ENCODE peak calls at places on chromosomes 4 and X, in five cellular contexts. Z is IMR-90, Y is BJ, T is mucosa of descending colon, X is right lobe of liver. L is an unnamed sample.
A peak's percentile ranks its signal among the peaks of the same experiment; 100 is the strongest.

GRCh38 chrX:114619874-114620273 is 36.0 kb downstream of the HTR2C start:
- DNase-seq in Z (no peak), Y (no peak), T (peak; percentile 1), X (no peak), L (no peak)

GRCh38 chr4:76305033-76305687 is 1.4 kb upstream of the STBD1 start:
- DNase-seq in Z (no peak), Y (no peak), T (no peak), X (no peak), L (no peak)

GRCh38 chr4:140645614-140646412 is 77.1 kb upstream of the UCP1 start:
- DNase-seq in Z (peak; percentile 18), Y (no peak), T (no peak), X (no peak), L (no peak)

GRCh38 chrX:150983526-150984163 is 510 bp downstream of the HMGB3 start:
- DNase-seq in Z (no peak), Y (no peak), T (no peak), X (no peak), L (no peak)

GRCh38 chrX:153775293-153775595 is 5.6 kb upstream of the SRPK3 start:
- DNase-seq in Z (no peak), Y (no peak), T (no peak), X (peak; percentile 46), L (no peak)

GRCh38 chr4:7325541-7325940 is 109.2 kb downstream of the PSAPL1 start:
- DNase-seq in Z (no peak), Y (no peak), T (no peak), X (peak; percentile 32), L (no peak)

GRCh38 chrX:113644426-113644825 is 803.8 kb upstream of the AMOT start:
- DNase-seq in Z (no peak), Y (peak; percentile 55), T (no peak), X (no peak), L (no peak)

GRCh38 chrX:68698955-68699354 is 51.5 kb downstream of the STARD8 start:
- DNase-seq in Z (no peak), Y (no peak), T (no peak), X (peak; percentile 84), L (no peak)

DNA sequence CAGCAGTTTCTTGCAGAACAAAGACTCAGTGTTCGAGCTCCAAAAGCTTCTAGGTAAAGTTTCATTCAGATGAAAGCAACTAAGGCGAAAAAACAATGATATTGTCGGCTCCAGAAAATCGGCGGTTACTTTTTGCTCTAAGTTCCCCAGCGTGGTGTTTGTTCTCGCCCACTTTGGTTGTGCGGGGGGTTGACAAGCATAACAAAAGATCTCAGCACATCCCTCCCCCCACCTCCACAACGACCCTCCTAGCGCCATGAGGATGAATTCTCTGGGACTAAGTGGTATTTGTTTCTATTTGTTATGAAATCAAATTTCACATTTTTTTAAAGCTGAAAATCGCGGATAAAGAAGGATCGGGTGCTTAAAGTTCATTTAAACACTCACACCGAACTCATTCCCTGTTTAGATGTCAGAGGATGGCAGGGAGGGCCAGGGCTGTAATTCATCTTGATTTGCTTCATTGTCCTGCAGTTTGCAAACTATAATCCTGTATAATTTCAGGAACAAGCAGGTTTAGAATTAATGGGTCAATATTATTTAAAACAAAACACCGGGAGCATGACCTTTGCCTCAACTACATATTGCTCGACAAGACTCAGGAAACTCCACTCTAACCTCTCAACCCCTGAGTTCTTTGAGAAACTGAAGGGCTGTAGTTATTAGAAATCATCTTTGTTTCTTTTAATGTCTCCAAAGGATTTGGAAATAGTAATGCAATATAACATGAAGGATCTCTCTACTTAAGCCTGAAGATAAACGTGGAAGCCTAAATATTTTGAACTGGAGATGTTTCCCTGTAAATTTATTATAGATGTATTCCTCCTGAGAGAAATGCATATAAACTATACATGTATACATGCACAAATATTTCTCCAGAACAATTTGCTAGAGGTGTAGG is 6.5 kb downstream of the PITX2 start:
- DNase-seq in Z (no peak), Y (no peak), T (no peak), X (no peak), L (no peak)
- H3K4me3 ChIP-seq in Z (no peak overlapping the region), Y (no peak overlapping the region), T (no peak overlapping the region), X (no peak overlapping the region), L (no peak overlapping the region)

DNA sequence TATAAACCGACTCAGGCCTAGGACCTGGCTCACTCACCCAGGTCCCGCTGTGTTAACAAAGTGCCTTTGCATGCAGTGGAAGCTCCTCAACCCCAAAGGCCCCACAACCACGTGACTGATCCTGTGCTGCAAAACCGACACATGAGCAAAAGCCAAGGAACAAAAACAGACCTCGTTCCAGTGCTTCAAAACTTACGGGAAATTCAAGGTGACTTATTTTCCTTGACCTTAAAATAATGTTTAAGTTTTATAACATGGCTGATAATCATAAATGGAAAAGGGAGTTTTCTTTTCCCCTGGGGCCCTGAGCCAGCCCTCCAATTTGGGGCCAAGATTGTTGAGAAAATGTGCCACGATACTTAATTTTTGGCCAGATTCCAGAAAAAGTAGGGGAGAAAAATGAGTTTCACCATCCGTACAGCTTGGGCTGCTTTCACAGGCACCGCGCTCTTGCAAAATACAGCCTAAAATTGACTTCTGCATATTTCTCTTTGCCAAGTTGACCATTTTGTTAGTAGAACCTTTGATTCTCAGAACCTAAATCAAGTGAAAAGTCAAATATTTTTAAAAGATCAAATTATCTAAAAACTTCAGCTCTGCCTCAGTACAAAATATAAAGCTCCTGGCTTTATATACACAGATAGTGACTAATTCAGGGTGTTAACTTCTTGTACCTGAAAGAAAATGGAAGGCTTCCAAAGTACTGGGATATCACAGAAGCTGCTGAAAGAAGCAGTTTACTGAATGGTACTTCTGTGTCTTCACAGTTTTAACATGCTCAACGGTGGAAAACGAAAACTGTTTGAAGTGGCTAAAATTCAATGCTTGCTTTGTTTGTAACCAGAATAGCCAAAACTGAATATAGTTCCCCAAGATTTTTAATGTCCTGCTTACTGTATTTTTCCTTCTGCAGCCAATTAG is 93.8 kb downstream of the APBB2 start:
- DNase-seq in Z (peak; percentile 59), Y (no peak), T (no peak), X (peak; percentile 84), L (peak; percentile 71)
- H3K4me3 ChIP-seq in Z (no peak overlapping the region), Y (no peak overlapping the region), T (no peak overlapping the region), X (no peak overlapping the region), L (no peak overlapping the region)

GRCh38 chr4:120466429-120466828 is 399.8 kb upstream of the MAD2L1 start:
- DNase-seq in Z (no peak), Y (no peak), T (no peak), X (no peak), L (no peak)
- H3K4me3 ChIP-seq in Z (no peak overlapping the region), Y (no peak overlapping the region), T (no peak overlapping the region), X (no peak overlapping the region), L (no peak overlapping the region)

GRCh38 chr4:112652216-112652615 is 15.3 kb downstream of the LARP7 start:
- DNase-seq in Z (no peak), Y (no peak), T (no peak), X (no peak), L (no peak)

GRCh38 chr4:112649055-112649408 is 12.1 kb downstream of the LARP7 start:
- DNase-seq in Z (no peak), Y (no peak), T (no peak), X (no peak), L (no peak)

GRCh38 chr4:112648263-112649054 is 11.5 kb downstream of the LARP7 start:
- DNase-seq in Z (peak; percentile 33), Y (no peak), T (no peak), X (no peak), L (no peak)

GRCh38 chr4:112651641-112652040 is 14.7 kb downstream of the LARP7 start:
- DNase-seq in Z (no peak), Y (no peak), T (no peak), X (no peak), L (no peak)

GRCh38 chr4:112650332-112650731 is 13.4 kb downstream of the LARP7 start:
- DNase-seq in Z (no peak), Y (no peak), T (no peak), X (no peak), L (no peak)
- H3K4me3 ChIP-seq in Z (no peak overlapping the region), Y (no peak overlapping the region), T (no peak overlapping the region), X (no peak overlapping the region), L (no peak overlapping the region)